ENCODE peak calls at places on chromosomes 12 and 14, in ten cellular contexts. T is NCI-H1417; N is bronchial epithelial cell; V is foreskin fibroblast; L is stomach; M is amniotic epithelial cell; Q is progenitor cell of endocrine pancreas; Y is right lobe of liver; K is astrocyte; Z is activated CD4-positive, alpha-beta T cell treated with anti-CD3 and anti-CD28 coated beads for 48 hours. I is an unnamed sample.

GRCh38 chr12:46948936-46949555 is 123.2 kb upstream of the SLC38A4 start:
- DNase-seq in T (no peak), N (no peak), V (peak), L (no peak), M (no peak), Q (no peak), Y (no peak), K (no peak), Z (no peak), I (no peak)

GRCh38 chr12:27899151-27899661 is 73.3 kb downstream of the PTHLH start:
- DNase-seq in T (no peak), N (peak), V (peak), L (no peak), M (peak), Q (no peak), Y (no peak), K (peak), Z (peak), I (no peak)

GRCh38 chr14:60819575-60819974 is 85.0 kb downstream of the MNAT1 start:
- DNase-seq in T (no peak), N (no peak), V (no peak), L (no peak), M (no peak), Q (no peak), Y (no peak), K (no peak), Z (no peak), I (no peak)

GRCh38 chr12:5522358-5523335 is 90.7 kb downstream of the NTF3 start:
- DNase-seq in T (no peak), N (no peak), V (no peak), L (no peak), M (no peak), Q (no peak), Y (no peak), K (no peak), Z (no peak), I (no peak)

GRCh38 chr14:91153360-91153759 is 39.5 kb downstream of the DGLUCY start:
- DNase-seq in T (no peak), N (no peak), V (no peak), L (no peak), M (no peak), Q (no peak), Y (no peak), K (no peak), Z (no peak), I (no peak)

GRCh38 chr14:49220492-49220891 is 365.7 kb downstream of the RPS29 start:
- DNase-seq in T (no peak), N (no peak), V (no peak), L (no peak), M (no peak), Q (no peak), Y (no peak), K (peak), Z (no peak), I (no peak)

GRCh38 chr12:7108928-7109920 is at the start of gene C1RL:
- DNase-seq in T (peak), N (peak), V (peak), L (peak), M (peak), Q (peak), Y (peak), K (peak), Z (peak), I (peak)

GRCh38 chr12:107847830-107848229 is 73.3 kb downstream of the ASCL4 start:
- DNase-seq in T (no peak), N (peak), V (no peak), L (no peak), M (no peak), Q (no peak), Y (no peak), K (no peak), Z (no peak), I (no peak)

GRCh38 chr12:90695415-90695814 is 259.6 kb downstream of the CCER1 start:
- DNase-seq in T (no peak), N (peak), V (peak), L (no peak), M (peak), Q (no peak), Y (no peak), K (no peak), Z (no peak), I (peak)

GRCh38 chr12:95316798-95317197 is 99.2 kb downstream of the VEZT start:
- DNase-seq in T (no peak), N (peak), V (no peak), L (no peak), M (no peak), Q (no peak), Y (no peak), K (no peak), Z (no peak), I (no peak)

GRCh38 chr12:45558353-45558752 is 171.2 kb upstream of the ARID2 start:
- DNase-seq in T (no peak), N (no peak), V (no peak), L (no peak), M (no peak), Q (no peak), Y (no peak), K (no peak), Z (no peak), I (no peak)

GRCh38 chr12:114661245-114661644 is 22.7 kb downstream of the TBX3 start:
- DNase-seq in T (no peak), N (no peak), V (peak), L (no peak), M (no peak), Q (no peak), Y (no peak), K (no peak), Z (no peak), I (no peak)

GRCh38 chr14:75972729-75973480 is 8.9 kb downstream of the TGFB3 start:
- DNase-seq in T (peak), N (no peak), V (peak), L (no peak), M (no peak), Q (no peak), Y (no peak), K (no peak), Z (no peak), I (no peak)

GRCh38 chr12:20798561-20798960 is 11.9 kb upstream of the SLCO1B3 start:
- DNase-seq in T (peak), N (peak), V (no peak), L (no peak), M (no peak), Q (no peak), Y (no peak), K (peak), Z (no peak), I (peak)

GRCh38 chr14:36281309-36281708 is 39.1 kb downstream of the MBIP start:
- DNase-seq in T (no peak), N (no peak), V (no peak), L (no peak), M (peak), Q (no peak), Y (no peak), K (no peak), Z (no peak), I (no peak)

GRCh38 chr14:90298230-90298629 is 33.5 kb downstream of the NRDE2 start:
- DNase-seq in T (no peak), N (no peak), V (no peak), L (no peak), M (no peak), Q (no peak), Y (no peak), K (no peak), Z (no peak), I (no peak)

GRCh38 chr14:75720828-75721227 is 59.8 kb downstream of the TTLL5 start:
- DNase-seq in T (no peak), N (no peak), V (peak), L (peak), M (peak), Q (no peak), Y (no peak), K (peak), Z (no peak), I (no peak)

GRCh38 chr14:76253111-76253510 is 101.4 kb downstream of the GPATCH2L start:
- DNase-seq in T (no peak), N (no peak), V (no peak), L (no peak), M (no peak), Q (no peak), Y (no peak), K (no peak), Z (no peak), I (no peak)

GRCh38 chr12:122067966-122068365 is 10.6 kb upstream of the MLXIP start:
- DNase-seq in T (no peak), N (no peak), V (peak), L (peak), M (no peak), Q (no peak), Y (peak), K (peak), Z (peak), I (no peak)

GRCh38 chr14:96126339-96126770 is 78.3 kb upstream of the BDKRB2 start:
- DNase-seq in T (no peak), N (no peak), V (peak), L (no peak), M (no peak), Q (no peak), Y (no peak), K (no peak), Z (peak), I (no peak)

GRCh38 chr12:89494411-89495231 is 30.0 kb downstream of the GALNT4 start:
- DNase-seq in T (no peak), N (peak), V (peak), L (no peak), M (peak), Q (no peak), Y (no peak), K (peak), Z (peak), I (no peak)

GRCh38 chr12:6915023-6915788 is 826 bp downstream of the ENO2 start:
- DNase-seq in T (peak), N (no peak), V (peak), L (no peak), M (peak), Q (no peak), Y (no peak), K (no peak), Z (peak), I (no peak)

GRCh38 chr14:87309557-87309956 is 683.4 kb downstream of the GALC start:
- DNase-seq in T (no peak), N (no peak), V (no peak), L (no peak), M (no peak), Q (no peak), Y (no peak), K (no peak), Z (no peak), I (no peak)

GRCh38 chr12:77615331-77615730 is 215.4 kb upstream of the NAV3 start:
- DNase-seq in T (no peak), N (peak), V (peak), L (no peak), M (peak), Q (no peak), Y (no peak), K (no peak), Z (no peak), I (peak)

GRCh38 chr12:76586764-76587395 is 27.3 kb upstream of the OSBPL8 start:
- DNase-seq in T (peak), N (peak), V (peak), L (no peak), M (peak), Q (no peak), Y (no peak), K (peak), Z (peak), I (peak)

GRCh38 chr12:6228535-6229223 is 28.5 kb downstream of the CD9 start:
- DNase-seq in T (no peak), N (no peak), V (peak), L (no peak), M (no peak), Q (no peak), Y (no peak), K (no peak), Z (no peak), I (peak)

I was measured in T47D.